ENCODE peak calls at places on chromosomes 1 and 21, in four cellular contexts. One of them, this sample, is unnamed.

GRCh38 chr1:95012389-95012788 is 60.4 kb downstream of the ALG14 start:
- DNase-seq in tibial artery: no peak
- DNase-seq in testis: no peak
- DNase-seq in astrocyte: peak
- DNase-seq in this sample: peak

GRCh38 chr1:225653463-225654276 is 747 bp upstream of the ENAH start:
- DNase-seq in astrocyte: peak
- DNase-seq in tibial artery: peak
- DNase-seq in testis: peak
- DNase-seq in this sample: peak

GRCh38 chr21:33036430-33037162 is 10.9 kb downstream of the OLIG2 start:
- DNase-seq in testis: no peak
- DNase-seq in tibial artery: no peak
- DNase-seq in astrocyte: peak
- DNase-seq in this sample: peak

GRCh38 chr1:53560572-53561487 is 101.6 kb downstream of the DMRTB1 start:
- DNase-seq in tibial artery: peak
- DNase-seq in astrocyte: no peak
- DNase-seq in testis: no peak
- DNase-seq in this sample: no peak

GRCh38 chr1:2863149-2863963 is 61.9 kb upstream of the TTC34 start:
- DNase-seq in testis: no peak
- DNase-seq in tibial artery: no peak
- DNase-seq in astrocyte: no peak
- DNase-seq in this sample: no peak

GRCh38 chr1:165768513-165769394 is at the start of gene TMCO1:
- DNase-seq in astrocyte: peak
- DNase-seq in tibial artery: peak
- DNase-seq in testis: peak
- DNase-seq in this sample: peak

GRCh38 chr1:5448486-5448885 is 543.7 kb downstream of the NPHP4 start:
- DNase-seq in astrocyte: no peak
- DNase-seq in testis: no peak
- DNase-seq in tibial artery: no peak
- DNase-seq in this sample: no peak

GRCh38 chr1:110262846-110263631 is 52.9 kb downstream of the KCNC4 start:
- DNase-seq in tibial artery: no peak
- DNase-seq in astrocyte: no peak
- DNase-seq in testis: no peak
- DNase-seq in this sample: no peak

GRCh38 chr1:219772265-219773036 is 155.9 kb downstream of the SLC30A10 start:
- DNase-seq in tibial artery: no peak
- DNase-seq in astrocyte: no peak
- DNase-seq in testis: no peak
- DNase-seq in this sample: no peak

GRCh38 chr1:230359992-230360391 is 66.1 kb downstream of the PGBD5 start:
- DNase-seq in testis: no peak
- DNase-seq in astrocyte: peak
- DNase-seq in tibial artery: no peak
- DNase-seq in this sample: peak

GRCh38 chr1:182688436-182688835 is 4.0 kb upstream of the RGS8 start:
- DNase-seq in tibial artery: no peak
- DNase-seq in testis: no peak
- DNase-seq in astrocyte: no peak
- DNase-seq in this sample: peak

GRCh38 chr1:115040501-115040900 is 10.9 kb downstream of the TSHB start:
- DNase-seq in tibial artery: no peak
- DNase-seq in testis: no peak
- DNase-seq in astrocyte: no peak
- DNase-seq in this sample: peak
- TF ChIP-seq CTCF in tibial artery: no peak
- TF ChIP-seq CTCF in testis: no peak
- TF ChIP-seq CTCF in astrocyte: no peak
- TF ChIP-seq CTCF in this sample: peak

GRCh38 chr1:209190591-209191241 is 392.8 kb upstream of the CAMK1G start:
- DNase-seq in tibial artery: no peak
- DNase-seq in testis: peak
- DNase-seq in astrocyte: peak
- DNase-seq in this sample: peak

GRCh38 chr1:209183195-209183594 is 400.3 kb upstream of the CAMK1G start:
- DNase-seq in testis: no peak
- DNase-seq in astrocyte: no peak
- DNase-seq in tibial artery: no peak
- DNase-seq in this sample: no peak

GRCh38 chr1:209191242-209191626 is 392.3 kb upstream of the CAMK1G start:
- DNase-seq in testis: no peak
- DNase-seq in tibial artery: no peak
- DNase-seq in astrocyte: no peak
- DNase-seq in this sample: no peak

GRCh38 chr1:209187589-209187988 is 395.9 kb upstream of the CAMK1G start:
- DNase-seq in testis: no peak
- DNase-seq in tibial artery: no peak
- DNase-seq in astrocyte: no peak
- DNase-seq in this sample: no peak
- H3K4me3 ChIP-seq in testis: no peak
- H3K4me3 ChIP-seq in tibial artery: no peak
- H3K4me3 ChIP-seq in astrocyte: no peak
- H3K4me3 ChIP-seq in this sample: no peak

GRCh38 chr1:64396817-64397216 is 73.1 kb upstream of the CACHD1 start:
- DNase-seq in testis: peak
- DNase-seq in astrocyte: no peak
- DNase-seq in tibial artery: no peak
- DNase-seq in this sample: peak
- TF ChIP-seq CTCF in testis: no peak
- TF ChIP-seq CTCF in astrocyte: no peak
- TF ChIP-seq CTCF in tibial artery: no peak
- TF ChIP-seq CTCF in this sample: peak

DNA sequence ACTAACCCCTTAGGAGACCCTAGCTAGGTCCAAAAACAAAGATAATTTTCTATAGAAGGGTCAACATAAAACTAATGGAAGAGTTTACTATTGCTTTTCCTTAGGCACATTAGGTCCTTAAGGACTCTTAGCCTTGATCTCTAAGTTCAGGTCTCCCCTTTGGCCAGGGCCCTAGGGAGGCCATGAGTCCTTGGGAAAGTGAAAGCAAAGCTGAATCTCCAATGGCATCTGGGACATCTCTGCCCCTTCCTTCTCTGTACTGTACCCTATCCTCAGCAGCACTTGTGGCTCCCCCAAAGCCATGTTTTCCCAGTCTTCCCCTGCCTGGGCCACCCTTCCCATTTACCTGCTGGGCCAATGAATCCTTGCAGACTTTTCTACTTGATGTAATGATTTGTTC is 14.3 kb downstream of the IER5 start:
- DNase-seq in tibial artery: peak
- DNase-seq in astrocyte: no peak
- DNase-seq in testis: no peak
- DNase-seq in this sample: no peak
- H3K4me3 ChIP-seq in tibial artery: no peak
- H3K4me3 ChIP-seq in astrocyte: no peak
- H3K4me3 ChIP-seq in testis: no peak
- H3K4me3 ChIP-seq in this sample: no peak

GRCh38 chr1:17849216-17849615 is 94.1 kb downstream of the ACTL8 start:
- DNase-seq in testis: no peak
- DNase-seq in astrocyte: no peak
- DNase-seq in tibial artery: no peak
- DNase-seq in this sample: no peak
- TF ChIP-seq CTCF in testis: no peak
- TF ChIP-seq CTCF in astrocyte: peak
- TF ChIP-seq CTCF in tibial artery: no peak
- TF ChIP-seq CTCF in this sample: no peak

GRCh38 chr1:64424412-64424811 is 45.5 kb upstream of the CACHD1 start:
- DNase-seq in astrocyte: no peak
- DNase-seq in testis: no peak
- DNase-seq in tibial artery: no peak
- DNase-seq in this sample: no peak
- H3K4me3 ChIP-seq in astrocyte: no peak
- H3K4me3 ChIP-seq in testis: no peak
- H3K4me3 ChIP-seq in tibial artery: no peak
- H3K4me3 ChIP-seq in this sample: no peak

GRCh38 chr1:48572632-48573258 is 100.7 kb upstream of the SPATA6 start:
- DNase-seq in astrocyte: peak
- DNase-seq in testis: peak
- DNase-seq in tibial artery: no peak
- DNase-seq in this sample: peak
- TF ChIP-seq CTCF in astrocyte: peak
- TF ChIP-seq CTCF in testis: peak
- TF ChIP-seq CTCF in tibial artery: peak
- TF ChIP-seq CTCF in this sample: peak

GRCh38 chr1:54595956-54596498 is 27.3 kb downstream of the FAM151A start:
- DNase-seq in tibial artery: no peak
- DNase-seq in testis: no peak
- DNase-seq in astrocyte: no peak
- DNase-seq in this sample: no peak

GRCh38 chr1:54596756-54597155 is 26.6 kb downstream of the FAM151A start:
- DNase-seq in astrocyte: no peak
- DNase-seq in testis: no peak
- DNase-seq in tibial artery: no peak
- DNase-seq in this sample: no peak

GRCh38 chr1:54593571-54594160 is 29.7 kb downstream of the FAM151A start:
- DNase-seq in testis: no peak
- DNase-seq in tibial artery: no peak
- DNase-seq in astrocyte: no peak
- DNase-seq in this sample: no peak

GRCh38 chr1:54597455-54598030 is 25.8 kb downstream of the FAM151A start:
- DNase-seq in testis: no peak
- DNase-seq in tibial artery: no peak
- DNase-seq in astrocyte: no peak
- DNase-seq in this sample: no peak

DNA sequence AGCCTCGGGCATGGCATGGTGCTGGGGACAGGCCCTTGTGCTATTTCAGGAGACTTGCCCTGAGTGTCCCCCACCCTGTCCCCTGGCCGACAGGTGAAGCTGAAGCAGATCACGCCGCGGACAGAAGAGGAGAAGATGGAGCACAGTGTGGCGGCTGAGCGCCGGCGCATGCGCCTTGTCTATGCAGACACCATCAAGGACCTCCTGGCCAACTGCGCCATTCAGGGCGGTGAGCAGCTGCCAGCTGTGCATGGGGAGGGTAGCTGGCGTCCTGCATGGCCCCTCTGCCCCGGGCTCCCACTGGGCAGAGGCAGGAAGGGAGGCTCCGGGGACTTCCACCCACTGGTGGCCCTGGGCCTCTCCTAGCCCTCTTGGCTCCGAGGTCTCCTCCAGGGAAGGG is 28.9 kb downstream of the FAM151A start:
- DNase-seq in astrocyte: no peak
- DNase-seq in tibial artery: no peak
- DNase-seq in testis: no peak
- DNase-seq in this sample: no peak
- H3K4me3 ChIP-seq in astrocyte: no peak
- H3K4me3 ChIP-seq in tibial artery: no peak
- H3K4me3 ChIP-seq in testis: no peak
- H3K4me3 ChIP-seq in this sample: no peak

DNA sequence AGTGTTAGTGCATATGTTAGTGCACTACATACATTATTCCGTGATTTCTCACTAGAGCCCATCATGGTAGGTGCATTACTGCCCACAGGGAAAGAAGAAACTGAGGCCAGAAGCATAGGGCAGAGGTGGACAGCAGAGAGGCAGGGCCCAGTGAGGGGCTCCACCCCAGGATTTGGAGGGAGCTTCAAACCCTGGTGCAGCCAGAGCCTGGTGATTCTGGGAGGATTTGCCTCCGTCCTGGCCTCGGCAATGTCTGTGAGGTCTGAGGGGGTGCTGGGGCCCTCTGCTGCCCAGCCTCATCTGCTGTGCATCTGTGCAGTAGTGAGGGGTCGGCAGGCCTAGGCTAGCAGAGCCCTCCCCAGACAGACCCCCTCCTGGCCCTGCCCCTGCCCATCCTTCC is 22.8 kb downstream of the PPFIA4 start:
- DNase-seq in astrocyte: no peak
- DNase-seq in tibial artery: no peak
- DNase-seq in testis: no peak
- DNase-seq in this sample: no peak
- TF ChIP-seq CTCF in astrocyte: no peak
- TF ChIP-seq CTCF in tibial artery: no peak
- TF ChIP-seq CTCF in testis: no peak
- TF ChIP-seq CTCF in this sample: no peak

This sample was measured in epithelial cell of esophagus.